ENCODE peak calls at places on chromosomes 6 and 20, in four cellular contexts. P, S, C and Z are unnamed samples.

GRCh38 chr6:27375613-27376079 is 12.9 kb upstream of the ZNF391 start:
- DNase-seq in S (no peak), C (no peak), P (peak), Z (no peak)

GRCh38 chr6:89655122-89655521 is 16.6 kb upstream of the LYRM2 start:
- DNase-seq in P (no peak), C (no peak), S (no peak), Z (no peak)

GRCh38 chr6:114200896-114201295 is 141.9 kb downstream of the HS3ST5 start:
- DNase-seq in C (no peak), S (peak), P (no peak), Z (no peak)

GRCh38 chr6:84255641-84256040 is 28.2 kb upstream of the CEP162 start:
- DNase-seq in S (no peak), P (no peak), C (no peak), Z (no peak)

GRCh38 chr6:139161169-139161568 is 26.3 kb downstream of the HECA start:
- DNase-seq in P (no peak), S (peak), C (no peak), Z (no peak)

GRCh38 chr20:36644713-36645109 is 1.3 kb downstream of the SLA2 start:
- DNase-seq in C (no peak), S (no peak), P (no peak), Z (no peak)

GRCh38 chr6:122020588-122021271 is 378.7 kb upstream of the HSF2 start:
- DNase-seq in C (no peak), S (no peak), P (no peak), Z (no peak)

GRCh38 chr6:93454533-93454932 is 35.2 kb upstream of the EPHA7 start:
- DNase-seq in C (no peak), S (no peak), P (no peak), Z (peak)

GRCh38 chr20:25584905-25585704 is at the start of gene NINL:
- DNase-seq in P (peak), C (peak), S (peak), Z (peak)

GRCh38 chr6:113205563-113205962 is 651.6 kb upstream of the MARCKS start:
- DNase-seq in S (no peak), C (no peak), P (no peak), Z (no peak)

GRCh38 chr20:24465168-24465567 is 4.3 kb upstream of the SYNDIG1 start:
- DNase-seq in P (no peak), S (no peak), C (no peak), Z (no peak)

GRCh38 chr20:9059931-9060330 is 9.0 kb upstream of the PLCB4 start:
- DNase-seq in C (no peak), P (no peak), S (no peak), Z (no peak)

GRCh38 chr6:8329592-8329991 is 105.8 kb downstream of the SLC35B3 start:
- DNase-seq in C (no peak), P (no peak), S (no peak), Z (no peak)

GRCh38 chr6:129719692-129720091 is 9.7 kb upstream of the ARHGAP18 start:
- DNase-seq in C (no peak), P (no peak), S (no peak), Z (no peak)

GRCh38 chr20:16411361-16411760 is 161.9 kb downstream of the KIF16B start:
- DNase-seq in P (peak), C (no peak), S (no peak), Z (no peak)

GRCh38 chr20:7207186-7207585 is 439.7 kb downstream of the BMP2 start:
- DNase-seq in C (no peak), S (no peak), P (no peak), Z (no peak)

GRCh38 chr20:2379511-2380229 is 1.0 kb upstream of the TGM6 start:
- DNase-seq in C (no peak), P (no peak), S (no peak), Z (peak)

GRCh38 chr6:44038543-44039065 is 88.6 kb downstream of the MRPL14 start:
- DNase-seq in S (no peak), C (peak), P (no peak), Z (no peak)

GRCh38 chr6:7166410-7167293 is 58.9 kb downstream of the RREB1 start:
- DNase-seq in C (no peak), S (no peak), P (peak), Z (no peak)

GRCh38 chr6:135179920-135180457 is 1.1 kb upstream of the MYB start:
- DNase-seq in S (no peak), C (no peak), P (no peak), Z (no peak)

GRCh38 chr6:29964904-29965872 is 22.9 kb downstream of the HLA-A start:
- DNase-seq in S (peak), P (peak), C (peak), Z (peak)

GRCh38 chr6:134031696-134032255 is 20.6 kb downstream of the SLC2A12 start:
- DNase-seq in S (no peak), C (no peak), P (no peak), Z (no peak)

GRCh38 chr6:100393493-100393892 is 71.2 kb downstream of the SIM1 start:
- DNase-seq in C (no peak), P (no peak), S (no peak), Z (no peak)

GRCh38 chr6:135022050-135022697 is 32.4 kb downstream of the HBS1L start:
- DNase-seq in C (no peak), S (no peak), P (no peak), Z (no peak)

GRCh38 chr20:17505664-17506517 is 25.3 kb downstream of the BFSP1 start:
- DNase-seq in C (no peak), S (peak), P (peak), Z (no peak)

GRCh38 chr6:170108890-170109587 is 181.8 kb downstream of the DLL1 start:
- DNase-seq in C (no peak), S (no peak), P (no peak), Z (no peak)

GRCh38 chr6:154106251-154106650 is 67.2 kb downstream of the OPRM1 start:
- DNase-seq in S (no peak), C (no peak), P (no peak), Z (no peak)

GRCh38 chr6:89323461-89324098 is 8.5 kb upstream of the GABRR2 start:
- DNase-seq in P (no peak), C (no peak), S (no peak), Z (no peak)

GRCh38 chr6:24666097-24666615 is 543 bp downstream of the TDP2 start:
- DNase-seq in C (peak), P (peak), S (no peak), Z (peak)

GRCh38 chr6:28257042-28257441 is 2.1 kb upstream of the NKAPL start:
- DNase-seq in S (no peak), P (no peak), C (no peak), Z (no peak)

GRCh38 chr6:105136433-105137350 is 43.1 kb downstream of the POPDC3 start:
- DNase-seq in S (no peak), C (peak), P (peak), Z (peak)

GRCh38 chr6:22448311-22448711 is 121.1 kb upstream of the HDGFL1 start:
- DNase-seq in C (no peak), P (no peak), S (no peak), Z (no peak)

GRCh38 chr6:36727491-36728021 is 29.9 kb downstream of the RAB44 start:
- DNase-seq in S (no peak), C (no peak), P (no peak), Z (no peak)

GRCh38 chr20:46169245-46170171 is 51.4 kb downstream of the CD40 start:
- DNase-seq in C (peak), P (no peak), S (no peak), Z (no peak)

GRCh38 chr6:89610149-89610642 is 28.4 kb downstream of the LYRM2 start:
- DNase-seq in S (peak), C (peak), P (peak), Z (peak)

GRCh38 chr20:3797592-3798404 is 1.7 kb downstream of the CDC25B start:
- DNase-seq in C (peak), S (peak), P (peak), Z (no peak)

GRCh38 chr20:19265646-19266374 is 53.4 kb downstream of the SLC24A3 start:
- DNase-seq in C (peak), S (peak), P (peak), Z (peak)

GRCh38 chr20:19274001-19274400 is 61.6 kb downstream of the SLC24A3 start:
- DNase-seq in C (no peak), P (no peak), S (no peak), Z (no peak)

GRCh38 chr20:19271879-19272651 is 59.6 kb downstream of the SLC24A3 start:
- DNase-seq in P (no peak), C (no peak), S (no peak), Z (no peak)

GRCh38 chr20:19272976-19273654 is 60.7 kb downstream of the SLC24A3 start:
- DNase-seq in S (no peak), P (no peak), C (no peak), Z (no peak)

GRCh38 chr20:19269737-19270325 is 57.4 kb downstream of the SLC24A3 start:
- DNase-seq in S (no peak), P (no peak), C (no peak), Z (no peak)
- TF ChIP-seq FOXJ3 in S (no peak), P (no peak), C (no peak), Z (no peak)

DNA sequence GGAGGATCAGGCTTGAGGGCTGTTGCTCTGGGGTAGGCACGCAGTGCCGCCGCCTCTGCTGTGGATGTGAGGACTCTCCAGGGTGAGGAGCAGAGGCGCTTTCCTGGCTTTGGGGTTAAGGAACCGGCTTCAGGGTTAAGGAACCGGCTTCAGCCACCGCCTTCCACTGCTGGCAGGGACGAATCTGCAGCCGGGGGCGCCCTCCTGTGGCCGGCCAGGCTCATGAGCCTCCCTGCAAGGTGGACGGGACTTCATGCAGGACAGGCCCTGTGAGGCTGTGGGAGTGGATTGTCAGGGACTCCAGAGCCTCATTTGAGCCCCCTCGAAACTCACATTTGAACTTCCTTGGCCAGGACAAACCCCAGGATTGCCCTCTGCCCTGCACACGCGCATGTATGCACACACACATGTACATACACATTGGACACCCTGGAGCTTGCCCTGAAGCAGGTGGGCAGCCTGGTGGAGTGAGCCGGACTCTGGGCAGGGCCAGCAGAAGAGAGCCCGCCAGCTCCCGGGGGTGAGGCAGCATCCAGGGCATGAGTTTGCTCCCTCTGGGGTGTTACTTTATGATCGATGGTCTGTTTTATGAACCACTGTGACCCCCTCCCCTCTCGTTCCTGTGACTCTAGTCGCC is 146.9 kb downstream of the PHACTR3 start:
- DNase-seq in C (peak), S (peak), P (peak), Z (peak)
- TF ChIP-seq FOXJ3 in C (no peak), S (no peak), P (no peak), Z (no peak)

GRCh38 chr6:15911753-15912504 is 217.0 kb upstream of the MYLIP start:
- DNase-seq in P (no peak), S (no peak), C (no peak), Z (no peak)
- TF ChIP-seq FOXJ3 in P (no peak), S (no peak), C (no peak), Z (no peak)

DNA sequence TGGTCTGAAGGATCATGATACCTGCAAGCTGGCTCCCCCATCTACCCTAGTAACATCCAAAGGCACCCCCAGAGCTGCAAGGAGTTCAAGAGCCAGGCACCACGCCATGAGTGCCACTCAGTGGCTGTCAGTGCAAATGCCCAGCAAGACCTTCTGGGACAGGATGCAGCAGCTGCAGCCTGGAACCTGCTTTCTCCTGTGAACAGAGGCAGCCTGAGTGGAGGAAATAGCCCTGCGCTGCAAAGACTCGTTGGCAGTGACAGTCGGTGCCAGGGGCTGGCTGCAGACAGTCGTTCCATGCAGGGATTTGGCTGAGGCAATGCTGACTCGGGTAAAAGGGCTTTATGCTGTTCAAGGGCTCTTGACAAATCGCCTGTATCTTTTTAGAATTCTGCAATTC is 15.7 kb upstream of the SSTR4 start:
- DNase-seq in C (no peak), S (no peak), P (no peak), Z (no peak)
- TF ChIP-seq FOXJ3 in C (no peak), S (no peak), P (no peak), Z (no peak)

GRCh38 chr6:140921366-140922226 is 1211.1 kb upstream of the GJE1 start:
- DNase-seq in S (peak), P (peak), C (peak), Z (no peak)
- TF ChIP-seq FOXJ3 in S (no peak), P (no peak), C (no peak), Z (no peak)

GRCh38 chr20:43938932-43939761 is 24.5 kb downstream of the TOX2 start:
- DNase-seq in S (peak), C (no peak), P (no peak), Z (no peak)

GRCh38 chr20:43937586-43937985 is 22.9 kb downstream of the TOX2 start:
- DNase-seq in C (no peak), P (no peak), S (no peak), Z (no peak)

GRCh38 chr20:43936805-43937204 is 22.2 kb downstream of the TOX2 start:
- DNase-seq in P (no peak), C (no peak), S (no peak), Z (no peak)

GRCh38 chr20:43939762-43940121 is 25.1 kb downstream of the TOX2 start:
- DNase-seq in C (no peak), P (no peak), S (no peak), Z (no peak)

GRCh38 chr20:43938017-43938655 is 23.5 kb downstream of the TOX2 start:
- DNase-seq in S (no peak), P (no peak), C (no peak), Z (no peak)
- TF ChIP-seq FOXJ3 in S (no peak), P (no peak), C (no peak), Z (no peak)

GRCh38 chr20:57361517-57361916 is 10.5 kb downstream of the RAE1 start:
- DNase-seq in C (no peak), S (no peak), P (no peak), Z (no peak)
- TF ChIP-seq FOXJ3 in C (no peak), S (no peak), P (no peak), Z (no peak)

DNA sequence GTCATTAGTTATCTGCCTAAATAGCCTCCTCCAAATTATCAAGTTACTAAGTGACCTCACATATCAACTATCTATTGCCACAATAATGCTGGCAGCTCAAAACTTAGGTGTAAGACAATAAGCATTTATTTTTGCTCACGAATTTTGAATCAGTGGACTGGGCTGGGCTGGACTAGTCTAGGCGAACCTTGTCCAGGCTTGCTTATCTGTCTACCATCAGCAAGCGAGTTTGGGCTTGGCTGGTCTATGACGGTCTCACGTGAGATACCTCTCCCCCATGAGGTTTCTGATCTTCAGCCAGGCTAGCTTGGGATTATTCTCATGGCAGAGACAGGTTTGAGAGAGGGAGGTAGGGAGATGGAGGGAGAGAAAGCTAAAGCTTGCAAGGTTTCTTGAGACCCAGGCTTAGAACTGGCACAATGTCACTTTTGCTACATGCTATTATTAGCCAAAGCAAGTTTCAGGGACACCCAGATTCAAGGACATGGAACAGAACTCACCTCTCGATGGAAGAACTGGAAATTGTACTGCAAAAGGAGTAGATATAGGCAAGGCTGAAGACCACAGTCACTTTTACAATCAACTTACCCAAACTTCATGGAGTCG is 80.9 kb downstream of the WASF1 start:
- DNase-seq in S (peak), C (no peak), P (no peak), Z (no peak)
- TF ChIP-seq FOXJ3 in S (no peak), C (no peak), P (no peak), Z (no peak)

GRCh38 chr20:40319056-40319455 is 370.0 kb downstream of the MAFB start:
- DNase-seq in C (no peak), P (no peak), S (no peak), Z (no peak)

GRCh38 chr20:40322941-40323340 is 366.1 kb downstream of the MAFB start:
- DNase-seq in C (no peak), P (no peak), S (no peak), Z (no peak)

GRCh38 chr20:40317156-40317790 is 371.8 kb downstream of the MAFB start:
- DNase-seq in P (no peak), C (no peak), S (no peak), Z (no peak)

GRCh38 chr20:40320612-40321011 is 368.4 kb downstream of the MAFB start:
- DNase-seq in P (no peak), S (no peak), C (no peak), Z (no peak)

GRCh38 chr20:40319741-40320499 is 369.1 kb downstream of the MAFB start:
- DNase-seq in C (peak), S (no peak), P (no peak), Z (no peak)
- TF ChIP-seq FOXJ3 in C (no peak), S (no peak), P (no peak), Z (no peak)